ENCODE peak calls at places on chromosomes 1 and 21, in six cellular contexts. E is K562, L is HFF-Myc, S is dorsolateral prefrontal cortex, C is breast epithelium, H is ELR. X is an unnamed sample.

GRCh38 chr1:77940921-77941570 is 37.8 kb downstream of the FUBP1 start:
- DNase-seq in S (no peak), C (no peak), L (no peak), H (no peak), E (no peak), X (no peak)

GRCh38 chr1:229714964-229715603 is 89.0 kb downstream of the URB2 start:
- DNase-seq in L (no peak), C (peak; percentile 67), E (peak; percentile 84), S (no peak), H (peak; percentile 66), X (peak; percentile 58)

GRCh38 chr1:1168156-1168450 is 5.6 kb upstream of the TTLL10 start:
- DNase-seq in L (no peak), C (no peak), E (no peak), S (no peak), H (no peak), X (no peak)

GRCh38 chr1:153742411-153743142 is 14.7 kb downstream of the INTS3 start:
- DNase-seq in C (no peak), E (no peak), S (no peak), H (no peak), L (no peak), X (no peak)

GRCh38 chr1:101237229-101237837 is 514 bp downstream of the S1PR1 start:
- DNase-seq in L (no peak), C (peak; percentile 29), S (no peak), H (peak; percentile 65), E (no peak), X (peak; percentile 57)

GRCh38 chr21:34774750-34775149 is 106.0 kb downstream of the CLIC6 start:
- DNase-seq in E (no peak), L (no peak), H (no peak), S (no peak), C (no peak), X (no peak)

GRCh38 chr1:68285046-68285445 is 52.7 kb upstream of the WLS start:
- DNase-seq in H (no peak), E (no peak), C (no peak), S (no peak), L (no peak), X (no peak)

GRCh38 chr1:94324168-94324544 is 86.8 kb upstream of the ARHGAP29 start:
- DNase-seq in L (no peak), H (peak; percentile 81), S (no peak), C (no peak), E (no peak), X (peak; percentile 63)

GRCh38 chr1:55052221-55053142 is 13.1 kb downstream of the PCSK9 start:
- DNase-seq in L (no peak), H (no peak), C (no peak), E (no peak), S (no peak), X (no peak)

GRCh38 chr1:1281533-1282321 is 1.5 kb downstream of the SCNN1D start:
- DNase-seq in L (no peak), S (no peak), H (peak; percentile 88), C (peak; percentile 66), E (no peak), X (peak; percentile 51)

GRCh38 chr1:100703052-100703451 is 16.5 kb upstream of the VCAM1 start:
- DNase-seq in S (no peak), H (no peak), C (no peak), E (no peak), L (no peak), X (no peak)

GRCh38 chr1:248837045-248837793 is 805 bp upstream of the ZNF672 start:
- DNase-seq in H (no peak), C (no peak), L (no peak), S (no peak), E (no peak), X (no peak)

GRCh38 chr1:219805191-219805590 is 123.2 kb downstream of the SLC30A10 start:
- DNase-seq in C (no peak), H (no peak), L (no peak), S (no peak), E (no peak), X (no peak)

GRCh38 chr1:39570477-39571177 is 6.0 kb downstream of the PABPC4 start:
- DNase-seq in C (no peak), E (no peak), L (no peak), H (no peak), S (no peak), X (no peak)

GRCh38 chr1:51061231-51061943 is 40.6 kb upstream of the C1orf185 start:
- DNase-seq in H (peak; percentile 38), E (no peak), S (no peak), L (no peak), C (no peak), X (no peak)

X was measured in lung microvascular endothelial cell.